ENCODE peak calls at places on chromosomes 2 and 18, in nine cellular contexts. B is tibial nerve, Y is nephron progenitor cell, X is HAP-1, P is posterior vena cava, M is foreskin fibroblast, Z is bronchial epithelial cell, N is NCI-H1105, I is NT2/D1. R is an unnamed sample.

GRCh38 chr2:238425979-238426567 is 654 bp upstream of the ASB1 start:
- DNase-seq in B (no peak), M (peak; percentile 64), Z (peak; percentile 32), I (no peak), N (no peak), X (peak; percentile 45), Y (peak; percentile 44), P (no peak), R (peak; percentile 88)

GRCh38 chr2:133414486-133415209 is 153.6 kb downstream of the NCKAP5 start:
- DNase-seq in Y (no peak), P (no peak), N (no peak), B (no peak), Z (no peak), X (no peak), M (peak; percentile 34), I (no peak), R (no peak)

GRCh38 chr2:192571636-192572035 is 376.9 kb upstream of the TMEFF2 start:
- DNase-seq in P (no peak), X (no peak), B (no peak), Y (no peak), Z (no peak), M (no peak), I (no peak), N (no peak), R (no peak)

GRCh38 chr2:135030826-135031225 is 16.4 kb downstream of the MAP3K19 start:
- DNase-seq in Y (peak; percentile 35), I (no peak), B (no peak), X (no peak), M (peak; percentile 67), P (no peak), Z (peak; percentile 45), N (no peak), R (no peak)

GRCh38 chr2:160584972-160585494 is 91.4 kb upstream of the RBMS1 start:
- DNase-seq in I (no peak), N (no peak), X (no peak), Z (no peak), P (no peak), M (peak; percentile 21), B (no peak), Y (no peak), R (no peak)

GRCh38 chr2:85695691-85696668 is 1.8 kb downstream of the GNLY start:
- DNase-seq in Y (no peak), N (no peak), I (no peak), B (no peak), M (no peak), X (no peak), P (no peak), Z (no peak), R (no peak)

GRCh38 chr2:119485336-119486110 is 38.8 kb downstream of the SCTR start:
- DNase-seq in N (no peak), X (no peak), B (no peak), Y (no peak), I (no peak), P (peak; percentile 76), M (no peak), Z (no peak), R (no peak)

GRCh38 chr2:210442869-210443268 is 33.7 kb downstream of the LANCL1 start:
- DNase-seq in Y (no peak), X (no peak), P (no peak), Z (no peak), I (no peak), B (no peak), N (no peak), M (no peak), R (no peak)

GRCh38 chr2:99572380-99572779 is 82.6 kb upstream of the REV1 start:
- DNase-seq in Y (no peak), I (no peak), B (no peak), Z (peak; percentile 37), P (no peak), X (no peak), N (peak; percentile 29), M (peak; percentile 10), R (no peak)

GRCh38 chr18:21111351-21112139 is at the start of gene ROCK1:
- DNase-seq in N (peak; percentile 95), I (peak; percentile 83), X (peak; percentile 93), M (peak; percentile 99), Z (peak; percentile 89), P (peak; percentile 100), Y (peak; percentile 99), B (peak; percentile 96), R (peak; percentile 100)

GRCh38 chr2:152585830-152586484 is 131.3 kb downstream of the PRPF40A start:
- DNase-seq in X (no peak), Y (no peak), Z (peak; percentile 18), B (no peak), P (no peak), I (no peak), M (peak; percentile 97), N (no peak), R (no peak)

GRCh38 chr2:221323513-221323912 is 248.6 kb downstream of the EPHA4 start:
- DNase-seq in X (no peak), N (no peak), M (no peak), I (no peak), P (no peak), Y (no peak), Z (no peak), B (no peak), R (no peak)

GRCh38 chr2:70104231-70105111 is 17.2 kb downstream of the PCBP1 start:
- DNase-seq in Y (peak; percentile 46), X (no peak), I (no peak), Z (peak; percentile 37), B (no peak), P (no peak), N (no peak), M (peak; percentile 86), R (no peak)

GRCh38 chr2:135252805-135253458 is 200.8 kb downstream of the RAB3GAP1 start:
- DNase-seq in X (peak; percentile 91), Y (no peak), N (no peak), B (no peak), I (no peak), Z (no peak), P (no peak), M (no peak), R (no peak)

GRCh38 chr2:61882850-61883249 is 5.6 kb downstream of the CCT4 start:
- DNase-seq in I (no peak), M (no peak), Z (no peak), P (no peak), Y (no peak), N (no peak), X (no peak), B (no peak), R (no peak)

GRCh38 chr2:128347701-128348504 is 29.2 kb upstream of the HS6ST1 start:
- DNase-seq in P (no peak), M (peak; percentile 70), B (no peak), N (no peak), X (no peak), I (no peak), Y (no peak), Z (no peak), R (peak; percentile 79)

GRCh38 chr2:196399736-196400691 is 228.6 kb upstream of the STK17B start:
- DNase-seq in Y (no peak), X (no peak), Z (peak; percentile 88), M (peak; percentile 94), I (no peak), P (no peak), N (no peak), B (no peak), R (no peak)

GRCh38 chr2:16141641-16141921 is 201.2 kb downstream of the MYCN start:
- DNase-seq in Y (no peak), N (no peak), Z (no peak), I (no peak), X (no peak), B (no peak), P (no peak), M (no peak), R (no peak)

GRCh38 chr18:35941299-35941698 is 31.2 kb upstream of the RMP24 start:
- DNase-seq in M (no peak), N (no peak), P (no peak), X (no peak), B (no peak), Y (no peak), I (no peak), Z (no peak), R (no peak)

GRCh38 chr18:36301884-36302283 is 4.4 kb downstream of the FHOD3 start:
- DNase-seq in I (no peak), M (no peak), P (no peak), X (no peak), B (no peak), N (no peak), Y (no peak), Z (no peak), R (no peak)

GRCh38 chr2:206096876-206097275 is 10.9 kb upstream of the INO80D start:
- DNase-seq in B (no peak), P (no peak), I (no peak), N (no peak), X (no peak), Y (no peak), Z (no peak), M (no peak), R (no peak)

GRCh38 chr2:240452471-240453256 is 17.2 kb downstream of the GPC1 start:
- DNase-seq in X (peak; percentile 55), I (no peak), Y (peak; percentile 91), N (peak; percentile 64), Z (no peak), M (peak; percentile 84), B (no peak), P (peak; percentile 83), R (peak; percentile 74)

GRCh38 chr18:57931038-57931437 is 113.0 kb upstream of the NEDD4L start:
- DNase-seq in M (no peak), Z (no peak), Y (no peak), X (no peak), P (no peak), N (peak; percentile 17), I (no peak), B (no peak), R (no peak)

GRCh38 chr2:144078802-144079386 is 441.0 kb downstream of the ZEB2 start:
- DNase-seq in I (no peak), P (no peak), Z (no peak), X (peak; percentile 96), M (no peak), N (peak; percentile 72), Y (no peak), B (no peak), R (no peak)

GRCh38 chr2:29361255-29361654 is 246.0 kb downstream of the CLIP4 start:
- DNase-seq in N (no peak), Z (no peak), M (no peak), Y (no peak), I (no peak), X (no peak), P (no peak), B (no peak), R (no peak)

GRCh38 chr2:31255911-31256571 is 22.1 kb downstream of the EHD3 start:
- DNase-seq in X (no peak), Y (no peak), I (no peak), P (no peak), Z (peak; percentile 35), N (no peak), B (no peak), M (no peak), R (no peak)

GRCh38 chr2:88658890-88659881 is 31.9 kb upstream of the EIF2AK3 start:
- DNase-seq in Z (peak; percentile 76), M (peak; percentile 85), X (no peak), B (no peak), Y (no peak), I (no peak), P (no peak), N (no peak), R (no peak)

GRCh38 chr18:4293337-4293736 is 161.8 kb downstream of the DLGAP1 start:
- DNase-seq in Z (no peak), X (no peak), N (no peak), M (no peak), Y (no peak), P (no peak), I (no peak), B (no peak), R (no peak)

GRCh38 chr2:45889053-45889452 is 237.6 kb downstream of the PRKCE start:
- DNase-seq in P (no peak), Z (no peak), I (no peak), M (no peak), Y (no peak), N (peak; percentile 48), X (no peak), B (no peak), R (peak; percentile 83)

GRCh38 chr2:168375195-168375798 is 80.8 kb upstream of the CERS6 start:
- DNase-seq in Y (no peak), Z (no peak), B (no peak), X (no peak), M (peak; percentile 45), N (no peak), I (no peak), P (no peak), R (no peak)

GRCh38 chr18:57287766-57288165 is 64.6 kb upstream of the ST8SIA3 start:
- DNase-seq in X (no peak), M (no peak), P (no peak), Y (no peak), B (no peak), N (no peak), Z (no peak), I (no peak), R (no peak)